ENCODE peak calls at places on chromosomes 2 and 18, in five cellular contexts. I, Z, S, J and Y are unnamed samples.

GRCh38 chr2:28172114-28172898 is 220.4 kb upstream of the FOSL2 start:
- DNase-seq in I (no peak), Z (no peak), S (no peak), J (peak; percentile 20), Y (no peak)

GRCh38 chr2:170221317-170222288 is 43.7 kb downstream of the MYO3B start:
- DNase-seq in I (no peak), Z (no peak), S (peak; percentile 47), J (no peak), Y (no peak)

GRCh38 chr2:105649534-105649933 is 95.2 kb upstream of the NCK2 start:
- DNase-seq in I (no peak), Z (no peak), S (no peak), J (no peak), Y (no peak)

GRCh38 chr2:145654156-145654555 is 1134.2 kb upstream of the ZEB2 start:
- DNase-seq in I (no peak), Z (no peak), S (no peak), J (no peak), Y (no peak)

GRCh38 chr2:122081743-122082142 is 326.3 kb downstream of the TSN start:
- DNase-seq in I (no peak), Z (no peak), S (no peak), J (no peak), Y (no peak)

GRCh38 chr18:46152808-46153617 is 48.8 kb downstream of the HAUS1 start:
- DNase-seq in I (no peak), Z (no peak), S (no peak), J (no peak), Y (no peak)

GRCh38 chr2:17543848-17544645 is 3.6 kb downstream of the VSNL1 start:
- DNase-seq in I (no peak), Z (no peak), S (peak; percentile 20), J (no peak), Y (no peak)

GRCh38 chr2:234218261-234219180 is 168.0 kb downstream of the SPP2 start:
- DNase-seq in I (no peak), Z (no peak), S (no peak), J (no peak), Y (no peak)

GRCh38 chr2:101517753-101518152 is 42.8 kb upstream of the RFX8 start:
- DNase-seq in I (no peak), Z (no peak), S (peak; percentile 76), J (no peak), Y (no peak)

GRCh38 chr2:148238561-148238960 is 217.7 kb downstream of the MBD5 start:
- DNase-seq in I (no peak), Z (no peak), S (no peak), J (no peak), Y (no peak)

GRCh38 chr2:113370478-113371091 is 66.9 kb upstream of the ZNG1B start:
- DNase-seq in I (peak; percentile 60), Z (peak; percentile 68), S (peak; percentile 80), J (no peak), Y (peak; percentile 53)

GRCh38 chr2:27217173-27218121 is at the start of gene CAD:
- DNase-seq in I (peak; percentile 90), Z (peak; percentile 90), S (peak; percentile 84), J (peak; percentile 81), Y (peak; percentile 87)

GRCh38 chr2:241025639-241026038 is 27.2 kb downstream of the SNED1 start:
- DNase-seq in I (no peak), Z (no peak), S (no peak), J (no peak), Y (no peak)

GRCh38 chr2:105822186-105822585 is 77.5 kb downstream of the NCK2 start:
- DNase-seq in I (no peak), Z (peak; percentile 48), S (no peak), J (no peak), Y (peak; percentile 8)

GRCh38 chr2:240060977-240061591 is 7.8 kb upstream of the OR6B3 start:
- DNase-seq in I (peak; percentile 30), Z (no peak), S (peak; percentile 64), J (no peak), Y (no peak)

GRCh38 chr2:173763641-173764040 is 201.5 kb downstream of the SP3 start:
- DNase-seq in I (no peak), Z (no peak), S (no peak), J (no peak), Y (no peak)

GRCh38 chr2:88874063-88874657 is 182.7 kb downstream of the RPIA start:
- DNase-seq in I (peak; percentile 23), Z (no peak), S (peak; percentile 79), J (no peak), Y (peak; percentile 16)